ENCODE peak calls at places on chromosomes 1 and 21, in ten cellular contexts. One of them, this sample, is unnamed.

GRCh38 chr1:24536391-24536840 is 19.5 kb upstream of the NCMAP start:
- DNase-seq in CD8-positive, alpha-beta memory T cell: peak
- DNase-seq in posterior cingulate gyrus: no peak
- DNase-seq in fibroblast of the aortic adventitia: no peak
- DNase-seq in GF-D8: peak
- DNase-seq in sciatic nerve: no peak
- DNase-seq in OCI-LY7: peak
- DNase-seq in stimulated activated effector memory CD8-positive, alpha-beta T cell treated with anti-CD3 and anti-CD28 coated beads, Interleukin-12 subunit alpha, Interleukin-12 subunit beta, amount 100 ng/mL, for 72 hours: peak
- DNase-seq in effector memory CD8-positive, alpha-beta T cell: peak
- DNase-seq in NAMALWA: peak
- DNase-seq in this sample: peak

GRCh38 chr1:171668372-171668771 is 15.9 kb upstream of the MYOC start:
- DNase-seq in sciatic nerve: no peak
- DNase-seq in OCI-LY7: no peak
- DNase-seq in posterior cingulate gyrus: no peak
- DNase-seq in GF-D8: no peak
- DNase-seq in stimulated activated effector memory CD8-positive, alpha-beta T cell treated with anti-CD3 and anti-CD28 coated beads, Interleukin-12 subunit alpha, Interleukin-12 subunit beta, amount 100 ng/mL, for 72 hours: no peak
- DNase-seq in CD8-positive, alpha-beta memory T cell: no peak
- DNase-seq in fibroblast of the aortic adventitia: no peak
- DNase-seq in effector memory CD8-positive, alpha-beta T cell: no peak
- DNase-seq in NAMALWA: no peak
- DNase-seq in this sample: no peak

GRCh38 chr1:151502859-151503509 is 8.2 kb upstream of the CGN start:
- DNase-seq in CD8-positive, alpha-beta memory T cell: no peak
- DNase-seq in effector memory CD8-positive, alpha-beta T cell: no peak
- DNase-seq in NAMALWA: no peak
- DNase-seq in fibroblast of the aortic adventitia: no peak
- DNase-seq in stimulated activated effector memory CD8-positive, alpha-beta T cell treated with anti-CD3 and anti-CD28 coated beads, Interleukin-12 subunit alpha, Interleukin-12 subunit beta, amount 100 ng/mL, for 72 hours: no peak
- DNase-seq in GF-D8: no peak
- DNase-seq in posterior cingulate gyrus: no peak
- DNase-seq in OCI-LY7: no peak
- DNase-seq in sciatic nerve: no peak
- DNase-seq in this sample: no peak

GRCh38 chr1:62294211-62294610 is 25.0 kb downstream of the KANK4 start:
- DNase-seq in stimulated activated effector memory CD8-positive, alpha-beta T cell treated with anti-CD3 and anti-CD28 coated beads, Interleukin-12 subunit alpha, Interleukin-12 subunit beta, amount 100 ng/mL, for 72 hours: no peak
- DNase-seq in fibroblast of the aortic adventitia: peak
- DNase-seq in effector memory CD8-positive, alpha-beta T cell: no peak
- DNase-seq in OCI-LY7: peak
- DNase-seq in sciatic nerve: no peak
- DNase-seq in CD8-positive, alpha-beta memory T cell: no peak
- DNase-seq in GF-D8: no peak
- DNase-seq in NAMALWA: peak
- DNase-seq in posterior cingulate gyrus: peak
- DNase-seq in this sample: no peak

GRCh38 chr1:183416850-183417690 is 1.1 kb downstream of the NMNAT2 start:
- DNase-seq in stimulated activated effector memory CD8-positive, alpha-beta T cell treated with anti-CD3 and anti-CD28 coated beads, Interleukin-12 subunit alpha, Interleukin-12 subunit beta, amount 100 ng/mL, for 72 hours: peak
- DNase-seq in CD8-positive, alpha-beta memory T cell: peak
- DNase-seq in NAMALWA: no peak
- DNase-seq in sciatic nerve: peak
- DNase-seq in fibroblast of the aortic adventitia: peak
- DNase-seq in OCI-LY7: no peak
- DNase-seq in effector memory CD8-positive, alpha-beta T cell: no peak
- DNase-seq in GF-D8: no peak
- DNase-seq in posterior cingulate gyrus: peak
- DNase-seq in this sample: no peak

GRCh38 chr1:222833484-222833883 is 18.6 kb downstream of the DISP1 start:
- DNase-seq in fibroblast of the aortic adventitia: no peak
- DNase-seq in CD8-positive, alpha-beta memory T cell: no peak
- DNase-seq in GF-D8: no peak
- DNase-seq in effector memory CD8-positive, alpha-beta T cell: no peak
- DNase-seq in NAMALWA: no peak
- DNase-seq in OCI-LY7: no peak
- DNase-seq in stimulated activated effector memory CD8-positive, alpha-beta T cell treated with anti-CD3 and anti-CD28 coated beads, Interleukin-12 subunit alpha, Interleukin-12 subunit beta, amount 100 ng/mL, for 72 hours: no peak
- DNase-seq in sciatic nerve: no peak
- DNase-seq in posterior cingulate gyrus: no peak
- DNase-seq in this sample: no peak

GRCh38 chr1:67060811-67061218 is 6.9 kb upstream of the SLC35D1 start:
- DNase-seq in posterior cingulate gyrus: no peak
- DNase-seq in sciatic nerve: no peak
- DNase-seq in effector memory CD8-positive, alpha-beta T cell: no peak
- DNase-seq in fibroblast of the aortic adventitia: peak
- DNase-seq in OCI-LY7: no peak
- DNase-seq in CD8-positive, alpha-beta memory T cell: no peak
- DNase-seq in stimulated activated effector memory CD8-positive, alpha-beta T cell treated with anti-CD3 and anti-CD28 coated beads, Interleukin-12 subunit alpha, Interleukin-12 subunit beta, amount 100 ng/mL, for 72 hours: no peak
- DNase-seq in GF-D8: no peak
- DNase-seq in NAMALWA: no peak
- DNase-seq in this sample: no peak

GRCh38 chr1:236808564-236809130 is 13.6 kb downstream of the MTR start:
- DNase-seq in GF-D8: no peak
- DNase-seq in effector memory CD8-positive, alpha-beta T cell: no peak
- DNase-seq in NAMALWA: no peak
- DNase-seq in stimulated activated effector memory CD8-positive, alpha-beta T cell treated with anti-CD3 and anti-CD28 coated beads, Interleukin-12 subunit alpha, Interleukin-12 subunit beta, amount 100 ng/mL, for 72 hours: no peak
- DNase-seq in posterior cingulate gyrus: no peak
- DNase-seq in sciatic nerve: no peak
- DNase-seq in fibroblast of the aortic adventitia: no peak
- DNase-seq in CD8-positive, alpha-beta memory T cell: no peak
- DNase-seq in OCI-LY7: no peak
- DNase-seq in this sample: no peak

GRCh38 chr1:91166106-91166712 is 144.4 kb upstream of the ZNF644 start:
- DNase-seq in effector memory CD8-positive, alpha-beta T cell: peak
- DNase-seq in fibroblast of the aortic adventitia: peak
- DNase-seq in OCI-LY7: peak
- DNase-seq in sciatic nerve: peak
- DNase-seq in GF-D8: peak
- DNase-seq in NAMALWA: peak
- DNase-seq in CD8-positive, alpha-beta memory T cell: no peak
- DNase-seq in posterior cingulate gyrus: peak
- DNase-seq in stimulated activated effector memory CD8-positive, alpha-beta T cell treated with anti-CD3 and anti-CD28 coated beads, Interleukin-12 subunit alpha, Interleukin-12 subunit beta, amount 100 ng/mL, for 72 hours: no peak
- DNase-seq in this sample: no peak

GRCh38 chr1:175503538-175503937 is 239.9 kb downstream of the TNR start:
- DNase-seq in CD8-positive, alpha-beta memory T cell: no peak
- DNase-seq in GF-D8: no peak
- DNase-seq in sciatic nerve: no peak
- DNase-seq in effector memory CD8-positive, alpha-beta T cell: no peak
- DNase-seq in stimulated activated effector memory CD8-positive, alpha-beta T cell treated with anti-CD3 and anti-CD28 coated beads, Interleukin-12 subunit alpha, Interleukin-12 subunit beta, amount 100 ng/mL, for 72 hours: no peak
- DNase-seq in posterior cingulate gyrus: peak
- DNase-seq in NAMALWA: no peak
- DNase-seq in OCI-LY7: no peak
- DNase-seq in fibroblast of the aortic adventitia: no peak
- DNase-seq in this sample: no peak

GRCh38 chr1:75330633-75331032 is 196.4 kb downstream of the LHX8 start:
- DNase-seq in stimulated activated effector memory CD8-positive, alpha-beta T cell treated with anti-CD3 and anti-CD28 coated beads, Interleukin-12 subunit alpha, Interleukin-12 subunit beta, amount 100 ng/mL, for 72 hours: no peak
- DNase-seq in fibroblast of the aortic adventitia: peak
- DNase-seq in effector memory CD8-positive, alpha-beta T cell: no peak
- DNase-seq in GF-D8: no peak
- DNase-seq in CD8-positive, alpha-beta memory T cell: no peak
- DNase-seq in sciatic nerve: no peak
- DNase-seq in posterior cingulate gyrus: no peak
- DNase-seq in OCI-LY7: no peak
- DNase-seq in NAMALWA: no peak
- DNase-seq in this sample: no peak

GRCh38 chr1:41588334-41588875 is 103.9 kb upstream of the EDN2 start:
- DNase-seq in CD8-positive, alpha-beta memory T cell: no peak
- DNase-seq in fibroblast of the aortic adventitia: no peak
- DNase-seq in posterior cingulate gyrus: no peak
- DNase-seq in NAMALWA: no peak
- DNase-seq in OCI-LY7: no peak
- DNase-seq in sciatic nerve: no peak
- DNase-seq in GF-D8: no peak
- DNase-seq in effector memory CD8-positive, alpha-beta T cell: no peak
- DNase-seq in stimulated activated effector memory CD8-positive, alpha-beta T cell treated with anti-CD3 and anti-CD28 coated beads, Interleukin-12 subunit alpha, Interleukin-12 subunit beta, amount 100 ng/mL, for 72 hours: no peak
- DNase-seq in this sample: no peak

GRCh38 chr1:155909894-155910293 is 1.3 kb downstream of the RIT1 start:
- DNase-seq in posterior cingulate gyrus: no peak
- DNase-seq in effector memory CD8-positive, alpha-beta T cell: no peak
- DNase-seq in fibroblast of the aortic adventitia: peak
- DNase-seq in OCI-LY7: peak
- DNase-seq in CD8-positive, alpha-beta memory T cell: no peak
- DNase-seq in stimulated activated effector memory CD8-positive, alpha-beta T cell treated with anti-CD3 and anti-CD28 coated beads, Interleukin-12 subunit alpha, Interleukin-12 subunit beta, amount 100 ng/mL, for 72 hours: no peak
- DNase-seq in GF-D8: peak
- DNase-seq in sciatic nerve: no peak
- DNase-seq in NAMALWA: peak
- DNase-seq in this sample: no peak

GRCh38 chr1:79004916-79005315 is 1.6 kb downstream of the ADGRL4 start:
- DNase-seq in GF-D8: no peak
- DNase-seq in posterior cingulate gyrus: no peak
- DNase-seq in sciatic nerve: no peak
- DNase-seq in CD8-positive, alpha-beta memory T cell: no peak
- DNase-seq in stimulated activated effector memory CD8-positive, alpha-beta T cell treated with anti-CD3 and anti-CD28 coated beads, Interleukin-12 subunit alpha, Interleukin-12 subunit beta, amount 100 ng/mL, for 72 hours: no peak
- DNase-seq in fibroblast of the aortic adventitia: peak
- DNase-seq in OCI-LY7: no peak
- DNase-seq in NAMALWA: no peak
- DNase-seq in effector memory CD8-positive, alpha-beta T cell: no peak
- DNase-seq in this sample: no peak

GRCh38 chr1:201537028-201537427 is 1.9 kb upstream of the NAV1 start:
- DNase-seq in OCI-LY7: no peak
- DNase-seq in fibroblast of the aortic adventitia: peak
- DNase-seq in GF-D8: no peak
- DNase-seq in CD8-positive, alpha-beta memory T cell: no peak
- DNase-seq in stimulated activated effector memory CD8-positive, alpha-beta T cell treated with anti-CD3 and anti-CD28 coated beads, Interleukin-12 subunit alpha, Interleukin-12 subunit beta, amount 100 ng/mL, for 72 hours: no peak
- DNase-seq in effector memory CD8-positive, alpha-beta T cell: no peak
- DNase-seq in NAMALWA: no peak
- DNase-seq in sciatic nerve: no peak
- DNase-seq in posterior cingulate gyrus: no peak
- DNase-seq in this sample: no peak

GRCh38 chr1:117051224-117052064 is 8.7 kb upstream of the TTF2 start:
- DNase-seq in OCI-LY7: peak
- DNase-seq in posterior cingulate gyrus: no peak
- DNase-seq in fibroblast of the aortic adventitia: no peak
- DNase-seq in stimulated activated effector memory CD8-positive, alpha-beta T cell treated with anti-CD3 and anti-CD28 coated beads, Interleukin-12 subunit alpha, Interleukin-12 subunit beta, amount 100 ng/mL, for 72 hours: no peak
- DNase-seq in effector memory CD8-positive, alpha-beta T cell: no peak
- DNase-seq in CD8-positive, alpha-beta memory T cell: no peak
- DNase-seq in NAMALWA: no peak
- DNase-seq in sciatic nerve: no peak
- DNase-seq in GF-D8: peak
- DNase-seq in this sample: no peak

GRCh38 chr1:176957603-176958002 is 206.9 kb downstream of the ASTN1 start:
- DNase-seq in OCI-LY7: no peak
- DNase-seq in GF-D8: no peak
- DNase-seq in NAMALWA: no peak
- DNase-seq in posterior cingulate gyrus: no peak
- DNase-seq in CD8-positive, alpha-beta memory T cell: no peak
- DNase-seq in sciatic nerve: no peak
- DNase-seq in fibroblast of the aortic adventitia: no peak
- DNase-seq in stimulated activated effector memory CD8-positive, alpha-beta T cell treated with anti-CD3 and anti-CD28 coated beads, Interleukin-12 subunit alpha, Interleukin-12 subunit beta, amount 100 ng/mL, for 72 hours: no peak
- DNase-seq in effector memory CD8-positive, alpha-beta T cell: no peak
- DNase-seq in this sample: no peak

GRCh38 chr1:179586107-179586823 is 5.4 kb upstream of the TDRD5 start:
- DNase-seq in stimulated activated effector memory CD8-positive, alpha-beta T cell treated with anti-CD3 and anti-CD28 coated beads, Interleukin-12 subunit alpha, Interleukin-12 subunit beta, amount 100 ng/mL, for 72 hours: no peak
- DNase-seq in fibroblast of the aortic adventitia: peak
- DNase-seq in posterior cingulate gyrus: peak
- DNase-seq in CD8-positive, alpha-beta memory T cell: no peak
- DNase-seq in sciatic nerve: no peak
- DNase-seq in OCI-LY7: no peak
- DNase-seq in GF-D8: no peak
- DNase-seq in NAMALWA: no peak
- DNase-seq in effector memory CD8-positive, alpha-beta T cell: no peak
- DNase-seq in this sample: no peak

GRCh38 chr1:110259770-110260169 is 49.7 kb downstream of the KCNC4 start:
- DNase-seq in CD8-positive, alpha-beta memory T cell: no peak
- DNase-seq in sciatic nerve: no peak
- DNase-seq in NAMALWA: no peak
- DNase-seq in GF-D8: no peak
- DNase-seq in fibroblast of the aortic adventitia: no peak
- DNase-seq in posterior cingulate gyrus: no peak
- DNase-seq in effector memory CD8-positive, alpha-beta T cell: no peak
- DNase-seq in stimulated activated effector memory CD8-positive, alpha-beta T cell treated with anti-CD3 and anti-CD28 coated beads, Interleukin-12 subunit alpha, Interleukin-12 subunit beta, amount 100 ng/mL, for 72 hours: no peak
- DNase-seq in OCI-LY7: peak
- DNase-seq in this sample: no peak

GRCh38 chr1:220926146-220926545 is 46.9 kb downstream of the HLX start:
- DNase-seq in GF-D8: no peak
- DNase-seq in CD8-positive, alpha-beta memory T cell: no peak
- DNase-seq in fibroblast of the aortic adventitia: peak
- DNase-seq in NAMALWA: no peak
- DNase-seq in stimulated activated effector memory CD8-positive, alpha-beta T cell treated with anti-CD3 and anti-CD28 coated beads, Interleukin-12 subunit alpha, Interleukin-12 subunit beta, amount 100 ng/mL, for 72 hours: no peak
- DNase-seq in OCI-LY7: no peak
- DNase-seq in sciatic nerve: no peak
- DNase-seq in posterior cingulate gyrus: no peak
- DNase-seq in effector memory CD8-positive, alpha-beta T cell: no peak
- DNase-seq in this sample: no peak

GRCh38 chr1:60972841-60973364 is 109.5 kb upstream of the NFIA start:
- DNase-seq in CD8-positive, alpha-beta memory T cell: no peak
- DNase-seq in GF-D8: no peak
- DNase-seq in OCI-LY7: no peak
- DNase-seq in stimulated activated effector memory CD8-positive, alpha-beta T cell treated with anti-CD3 and anti-CD28 coated beads, Interleukin-12 subunit alpha, Interleukin-12 subunit beta, amount 100 ng/mL, for 72 hours: no peak
- DNase-seq in sciatic nerve: no peak
- DNase-seq in posterior cingulate gyrus: no peak
- DNase-seq in effector memory CD8-positive, alpha-beta T cell: no peak
- DNase-seq in fibroblast of the aortic adventitia: peak
- DNase-seq in NAMALWA: no peak
- DNase-seq in this sample: no peak

GRCh38 chr21:45880097-45881068 is 101.2 kb upstream of the COL6A1 start:
- DNase-seq in GF-D8: peak
- DNase-seq in fibroblast of the aortic adventitia: peak
- DNase-seq in OCI-LY7: peak
- DNase-seq in sciatic nerve: no peak
- DNase-seq in NAMALWA: peak
- DNase-seq in posterior cingulate gyrus: peak
- DNase-seq in CD8-positive, alpha-beta memory T cell: peak
- DNase-seq in effector memory CD8-positive, alpha-beta T cell: peak
- DNase-seq in stimulated activated effector memory CD8-positive, alpha-beta T cell treated with anti-CD3 and anti-CD28 coated beads, Interleukin-12 subunit alpha, Interleukin-12 subunit beta, amount 100 ng/mL, for 72 hours: peak
- DNase-seq in this sample: peak

GRCh38 chr1:224170748-224171478 is 12.1 kb upstream of the DEGS1 start:
- DNase-seq in sciatic nerve: no peak
- DNase-seq in effector memory CD8-positive, alpha-beta T cell: peak
- DNase-seq in GF-D8: no peak
- DNase-seq in NAMALWA: peak
- DNase-seq in stimulated activated effector memory CD8-positive, alpha-beta T cell treated with anti-CD3 and anti-CD28 coated beads, Interleukin-12 subunit alpha, Interleukin-12 subunit beta, amount 100 ng/mL, for 72 hours: no peak
- DNase-seq in fibroblast of the aortic adventitia: peak
- DNase-seq in CD8-positive, alpha-beta memory T cell: peak
- DNase-seq in posterior cingulate gyrus: no peak
- DNase-seq in OCI-LY7: peak
- DNase-seq in this sample: no peak

GRCh38 chr1:172699111-172699510 is 40.2 kb downstream of the FASLG start:
- DNase-seq in sciatic nerve: no peak
- DNase-seq in OCI-LY7: no peak
- DNase-seq in GF-D8: peak
- DNase-seq in posterior cingulate gyrus: no peak
- DNase-seq in CD8-positive, alpha-beta memory T cell: peak
- DNase-seq in stimulated activated effector memory CD8-positive, alpha-beta T cell treated with anti-CD3 and anti-CD28 coated beads, Interleukin-12 subunit alpha, Interleukin-12 subunit beta, amount 100 ng/mL, for 72 hours: peak
- DNase-seq in effector memory CD8-positive, alpha-beta T cell: peak
- DNase-seq in NAMALWA: no peak
- DNase-seq in fibroblast of the aortic adventitia: peak
- DNase-seq in this sample: peak

GRCh38 chr1:223714849-223715709 is 2.7 kb downstream of the CAPN2 start:
- DNase-seq in effector memory CD8-positive, alpha-beta T cell: no peak
- DNase-seq in sciatic nerve: no peak
- DNase-seq in NAMALWA: no peak
- DNase-seq in CD8-positive, alpha-beta memory T cell: no peak
- DNase-seq in stimulated activated effector memory CD8-positive, alpha-beta T cell treated with anti-CD3 and anti-CD28 coated beads, Interleukin-12 subunit alpha, Interleukin-12 subunit beta, amount 100 ng/mL, for 72 hours: no peak
- DNase-seq in OCI-LY7: no peak
- DNase-seq in fibroblast of the aortic adventitia: peak
- DNase-seq in posterior cingulate gyrus: no peak
- DNase-seq in GF-D8: peak
- DNase-seq in this sample: no peak